ENCODE peak calls at places on chromosomes 3 and 15, in eight cellular contexts. C is GM20000; H is EH; E is T-cell; O is activated T-helper 1 cell treated with anti-CD3 and anti-CD28 coated beads, Interleukin-2, amount 50 U/mL, for 16 hours; L is activated gamma-delta T cell treated with anti-CD3 and anti-CD28 coated beads, Interleukin-2, amount 50 U/mL, for 16 hours; U is NCI-H1105; R is T-helper 9 cell. M is an unnamed sample.

GRCh38 chr3:150874666-150875219 is 30.5 kb downstream of the MINDY4B start:
- DNase-seq in C (no peak), H (no peak), E (no peak), O (no peak), L (no peak), U (no peak), R (no peak), M (no peak)

GRCh38 chr3:23867400-23867799 is 49.4 kb downstream of the NKIRAS1 start:
- DNase-seq in C (no peak), H (no peak), E (no peak), O (no peak), L (no peak), U (no peak), R (no peak), M (no peak)

GRCh38 chr3:56788506-56788905 is 13.2 kb downstream of the ARHGEF3 start:
- DNase-seq in C (no peak), H (no peak), E (no peak), O (no peak), L (no peak), U (no peak), R (no peak), M (no peak)

GRCh38 chr3:176951144-176951543 is 246.1 kb downstream of the TBL1XR1 start:
- DNase-seq in C (no peak), H (no peak), E (no peak), O (no peak), L (no peak), U (no peak), R (no peak), M (no peak)

GRCh38 chr3:186760141-186760813 is 23.1 kb upstream of the EIF4A2 start:
- DNase-seq in C (no peak), H (no peak), E (no peak), O (no peak), L (no peak), U (no peak), R (no peak), M (no peak)

GRCh38 chr3:114764056-114764492 is 383.0 kb downstream of the ZBTB20 start:
- DNase-seq in C (no peak), H (peak; percentile 47), E (no peak), O (no peak), L (no peak), U (no peak), R (no peak), M (no peak)

GRCh38 chr3:44989636-44990373 is 13.8 kb downstream of the EXOSC7 start:
- DNase-seq in C (no peak), H (no peak), E (no peak), O (no peak), L (no peak), U (no peak), R (no peak), M (peak; percentile 68)

GRCh38 chr3:143771939-143772338 is 76.3 kb downstream of the SLC9A9 start:
- DNase-seq in C (no peak), H (no peak), E (no peak), O (no peak), L (no peak), U (no peak), R (no peak), M (peak; percentile 24)

GRCh38 chr3:161449784-161450183 is 46.8 kb upstream of the OTOL1 start:
- DNase-seq in C (no peak), H (no peak), E (no peak), O (no peak), L (no peak), U (no peak), R (no peak), M (no peak)

GRCh38 chr3:16896820-16897219 is 12.1 kb downstream of the PLCL2 start:
- DNase-seq in C (no peak), H (no peak), E (no peak), O (no peak), L (no peak), U (no peak), R (no peak), M (no peak)

GRCh38 chr3:124201786-124202185 is 209.9 kb upstream of the ROPN1 start:
- DNase-seq in C (no peak), H (no peak), E (no peak), O (no peak), L (no peak), U (no peak), R (no peak), M (no peak)

GRCh38 chr15:86493884-86494283 is 414.2 kb downstream of the AGBL1 start:
- DNase-seq in C (no peak), H (no peak), E (no peak), O (no peak), L (no peak), U (no peak), R (no peak), M (no peak)

GRCh38 chr3:122679085-122679466 is 1.6 kb upstream of the PARP14 start:
- DNase-seq in C (peak; percentile 76), H (peak; percentile 82), E (peak; percentile 81), O (peak; percentile 66), L (peak; percentile 74), U (peak; percentile 75), R (peak; percentile 80), M (peak; percentile 94)

GRCh38 chr3:131796558-131796957 is 238.3 kb downstream of the CPNE4 start:
- DNase-seq in C (no peak), H (no peak), E (no peak), O (no peak), L (no peak), U (no peak), R (no peak), M (no peak)

GRCh38 chr15:100713163-100713867 is 110.9 kb downstream of the ASB7 start:
- DNase-seq in C (no peak), H (peak; percentile 89), E (no peak), O (no peak), L (no peak), U (no peak), R (no peak), M (no peak)

GRCh38 chr3:16179771-16180736 is 5.6 kb downstream of the GALNT15 start:
- DNase-seq in C (no peak), H (peak; percentile 90), E (no peak), O (no peak), L (no peak), U (no peak), R (no peak), M (no peak)

GRCh38 chr3:123385072-123385471 is 63.8 kb downstream of the ADCY5 start:
- DNase-seq in C (no peak), H (peak; percentile 35), E (no peak), O (no peak), L (no peak), U (no peak), R (no peak), M (no peak)

GRCh38 chr3:94162700-94163099 is 99.8 kb downstream of the NSUN3 start:
- DNase-seq in C (no peak), H (peak; percentile 44), E (no peak), O (no peak), L (no peak), U (no peak), R (no peak), M (no peak)

GRCh38 chr15:98076021-98076816 is 115.7 kb downstream of the ARRDC4 start:
- DNase-seq in C (no peak), H (peak; percentile 78), E (no peak), O (no peak), L (no peak), U (no peak), R (no peak), M (peak; percentile 27)

GRCh38 chr3:10004506-10004905 is 17.9 kb upstream of the EMC3 start:
- DNase-seq in C (no peak), H (no peak), E (no peak), O (no peak), L (no peak), U (no peak), R (no peak), M (no peak)

GRCh38 chr15:83284563-83285283 is at the start of gene BNC1:
- DNase-seq in C (peak; percentile 34), H (no peak), E (no peak), O (no peak), L (no peak), U (no peak), R (no peak), M (no peak)

GRCh38 chr3:8529197-8529637 is 27.6 kb downstream of the LMCD1 start:
- DNase-seq in C (no peak), H (peak; percentile 80), E (no peak), O (no peak), L (no peak), U (no peak), R (no peak), M (no peak)

GRCh38 chr3:55313701-55314100 is 173.4 kb downstream of the WNT5A start:
- DNase-seq in C (no peak), H (peak; percentile 26), E (no peak), O (no peak), L (no peak), U (no peak), R (no peak), M (no peak)

GRCh38 chr15:79078763-79079395 is 11.7 kb downstream of the RASGRF1 start:
- DNase-seq in C (no peak), H (no peak), E (no peak), O (no peak), L (no peak), U (no peak), R (no peak), M (no peak)

M was measured in adrenal gland.